ENCODE peak calls at places on chromosomes 12 and 14, in four cellular contexts. P is mammary epithelial cell, F is ovary, J is heart right ventricle. U is an unnamed sample. For H3K36me3, the result is how much of the 10 kb centered on the place peaks cover.

GRCh38 chr14:23024612-23025075 is 10.1 kb downstream of the PSMB5 start:
- DNase-seq in P (no peak), F (no peak), J (no peak), U (no peak)

GRCh38 chr12:3313066-3313465 is 177.9 kb upstream of the PRMT8 start:
- DNase-seq in P (peak), F (no peak), J (no peak), U (peak)

GRCh38 chr12:75345531-75345930 is 11.1 kb downstream of the GLIPR1L1 start:
- DNase-seq in P (peak), F (no peak), J (no peak), U (no peak)

GRCh38 chr12:29711381-29711780 is 72.4 kb downstream of the TMTC1 start:
- DNase-seq in P (no peak), F (no peak), J (no peak), U (no peak)

GRCh38 chr12:10160659-10161386 is 11.1 kb downstream of the OLR1 start:
- DNase-seq in P (no peak), F (no peak), J (no peak), U (no peak)

GRCh38 chr12:120750806-120751205 is 25.2 kb downstream of the ACADS start:
- DNase-seq in P (no peak), F (no peak), J (no peak), U (no peak)

GRCh38 chr12:64531665-64532334 is 78.5 kb upstream of the RASSF3 start:
- DNase-seq in P (no peak), F (no peak), J (no peak), U (no peak)

GRCh38 chr12:105168006-105168405 is 60.5 kb downstream of the WASHC4 start:
- DNase-seq in P (no peak), F (no peak), J (no peak), U (no peak)

GRCh38 chr12:108333898-108334699 is 5.0 kb downstream of the CMKLR1 start:
- DNase-seq in P (peak), F (no peak), J (no peak), U (no peak)

GRCh38 chr12:109885616-109886015 is 5.3 kb upstream of the GLTP start:
- DNase-seq in P (peak), F (no peak), J (no peak), U (peak)

GRCh38 chr12:12803186-12803585 is 10.0 kb upstream of the DDX47 start:
- DNase-seq in P (peak), F (peak), J (peak), U (peak)

GRCh38 chr14:21171128-21171527 is 15.3 kb upstream of the OR5AU1 start:
- DNase-seq in P (no peak), F (no peak), J (no peak), U (no peak)

GRCh38 chr12:103944964-103945363 is 14.8 kb downstream of the HSP90B1 start:
- DNase-seq in P (no peak), F (no peak), J (no peak), U (no peak)

GRCh38 chr12:90298289-90298948 is 589.8 kb upstream of the ATP2B1 start:
- DNase-seq in P (no peak), F (no peak), J (no peak), U (no peak)

GRCh38 chr14:48725001-48725734 is 861.0 kb downstream of the RPS29 start:
- DNase-seq in P (no peak), F (no peak), J (no peak), U (no peak)

GRCh38 chr14:96156804-96157760 is 47.6 kb upstream of the BDKRB2 start:
- DNase-seq in P (no peak), F (no peak), J (no peak), U (no peak)

GRCh38 chr12:6326316-6326959 is 15.4 kb downstream of the TNFRSF1A start:
- DNase-seq in P (no peak), F (peak), J (peak), U (no peak)

GRCh38 chr14:67218126-67218525 is 23.1 kb upstream of the PALS1 start:
- DNase-seq in P (no peak), F (no peak), J (no peak), U (no peak)

GRCh38 chr14:64879635-64880381 is at the start of gene SPTB:
- DNase-seq in P (no peak), F (no peak), J (peak), U (no peak)

GRCh38 chr12:121748571-121749265 is 36.2 kb downstream of the TMEM120B start:
- DNase-seq in P (no peak), F (peak), J (peak), U (peak)

GRCh38 chr12:11722578-11723138 is 73.2 kb downstream of the ETV6 start:
- DNase-seq in P (no peak), F (no peak), J (no peak), U (no peak)

GRCh38 chr12:48978291-48978740 is at the start of gene WNT1:
- DNase-seq in P (no peak), F (no peak), J (no peak), U (no peak)

GRCh38 chr12:131834798-131835615 is 6.8 kb downstream of the MMP17 start:
- DNase-seq in P (no peak), F (no peak), J (no peak), U (no peak)

GRCh38 chr14:47917344-47917954 is 242.0 kb upstream of the MDGA2 start:
- DNase-seq in P (peak), F (no peak), J (no peak), U (no peak)

GRCh38 chr12:111074559-111074958 is 154.2 kb upstream of the MYL2 start:
- DNase-seq in P (no peak), F (no peak), J (no peak), U (no peak)

GRCh38 chr14:23877538-23878180 is 75.9 kb upstream of the DHRS4 start:
- DNase-seq in P (no peak), F (no peak), J (no peak), U (no peak)

GRCh38 chr14:44165286-44165685 is 341.8 kb downstream of the FSCB start:
- DNase-seq in P (no peak), F (no peak), J (no peak), U (no peak)

GRCh38 chr14:85273099-85273677 is 256.8 kb upstream of the FLRT2 start:
- DNase-seq in P (no peak), F (no peak), J (no peak), U (no peak)

DNA sequence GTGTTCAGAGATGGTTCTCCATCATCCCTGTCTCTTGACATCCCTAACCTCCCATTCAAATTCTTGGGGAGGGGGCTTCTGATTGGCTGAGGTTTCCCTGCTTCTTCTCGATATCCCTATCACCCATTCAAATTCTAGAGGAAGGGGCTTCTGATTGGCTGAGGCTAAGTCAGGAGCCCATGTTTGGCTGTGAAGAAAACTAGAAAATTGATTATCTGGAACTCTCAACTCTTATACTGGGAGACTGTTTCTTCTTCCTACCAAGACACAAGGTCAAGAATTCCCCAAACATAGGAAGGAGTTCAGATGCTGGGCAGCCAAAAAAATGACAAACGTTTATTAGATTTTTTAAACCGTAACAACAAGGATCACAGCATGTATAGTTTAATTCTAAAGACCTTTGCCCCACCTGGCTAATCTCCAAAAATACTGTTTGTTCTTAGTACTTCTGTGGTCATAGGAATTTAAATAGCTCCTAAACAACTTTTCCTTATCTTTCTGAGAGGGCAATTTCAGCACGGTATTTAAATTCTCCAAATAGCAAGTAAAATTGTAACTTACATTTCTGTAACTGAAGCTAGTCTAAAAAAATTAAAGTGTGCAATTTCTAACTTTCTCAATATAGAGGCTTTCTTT is 26.4 kb downstream of the SPIC start:
- DNase-seq in P (no peak), F (no peak), J (no peak), U (no peak)
- H3K27ac ChIP-seq in P (no peak), F (no peak), J (no peak), U (no peak)

DNA sequence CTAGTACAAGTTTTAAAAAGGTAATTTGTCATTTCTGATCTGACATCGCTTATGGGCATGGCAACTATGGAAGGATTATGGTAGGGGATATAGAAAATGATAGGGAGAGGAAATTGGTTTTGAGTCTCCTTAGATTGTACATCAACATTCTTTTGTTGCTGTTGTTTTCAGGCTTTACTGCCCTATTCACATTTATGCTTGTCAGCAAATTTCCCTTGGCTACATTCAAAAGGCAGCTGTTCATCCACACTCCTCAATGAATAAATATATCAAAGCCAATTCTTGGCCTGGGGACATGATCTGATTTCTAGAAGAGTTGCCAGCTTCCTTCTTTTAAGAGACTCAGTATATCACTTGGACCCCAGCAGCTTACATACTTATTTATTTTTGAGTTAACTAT is 283.4 kb downstream of the CEP128 start:
- DNase-seq in P (no peak), F (no peak), J (no peak), U (no peak)
- H3K36me3 ChIP-seq in P (under half), F (under half), J (under half), U (under half)

GRCh38 chr12:65896743-65897142 is 72.5 kb downstream of the HMGA2 start:
- DNase-seq in P (no peak), F (no peak), J (no peak), U (no peak)
- H3K27ac ChIP-seq in P (no peak), F (no peak), J (no peak), U (no peak)

GRCh38 chr14:52911904-52912303 is 38.9 kb downstream of the FERMT2 start:
- DNase-seq in P (no peak), F (no peak), J (no peak), U (no peak)

GRCh38 chr14:52910597-52910996 is 40.3 kb downstream of the FERMT2 start:
- DNase-seq in P (no peak), F (no peak), J (no peak), U (no peak)

GRCh38 chr14:52917732-52918131 is 33.1 kb downstream of the FERMT2 start:
- DNase-seq in P (no peak), F (no peak), J (no peak), U (no peak)

GRCh38 chr14:52913271-52913670 is 37.6 kb downstream of the FERMT2 start:
- DNase-seq in P (no peak), F (no peak), J (no peak), U (no peak)

DNA sequence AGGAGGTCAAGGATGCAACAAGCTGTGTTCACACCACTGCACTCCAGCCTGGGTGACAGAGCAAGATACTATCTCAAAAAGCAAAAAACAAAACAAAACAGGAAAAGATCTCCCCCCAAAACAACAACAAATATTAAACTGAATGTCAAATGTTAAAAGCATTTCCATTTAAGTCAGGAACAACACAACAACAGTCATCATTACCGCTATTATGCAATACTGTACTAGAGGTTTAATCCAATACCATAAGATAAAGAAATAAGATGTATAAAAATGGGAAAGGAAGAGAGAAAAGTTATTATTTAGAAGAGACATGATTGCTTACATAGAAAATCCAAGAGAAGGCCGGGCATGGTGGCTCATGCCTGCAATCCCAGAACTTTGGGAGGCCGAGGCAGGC is 36.6 kb downstream of the FERMT2 start:
- DNase-seq in P (no peak), F (no peak), J (no peak), U (no peak)
- H3K36me3 ChIP-seq in P (under half), F (under half), J (under half), U (under half)

GRCh38 chr14:54774824-54775223 is 127.8 kb downstream of the GCH1 start:
- DNase-seq in P (no peak), F (no peak), J (no peak), U (no peak)
- H3K27ac ChIP-seq in P (no peak), F (no peak), J (peak), U (no peak)

U was measured in SJSA1.